ENCODE peak calls at places on chromosomes 7 and 10, in ten cellular contexts. One of them, this sample, is unnamed.

GRCh38 chr10:123554656-123555055 is 111.5 kb upstream of the GPR26 start:
- DNase-seq in activated naive CD4-positive, alpha-beta T cell: no peak
- DNase-seq in Peyer's patch: no peak
- DNase-seq in stimulated activated naive B cell treated with anti-CD40 and anti-IgM and Interleukin-4, amounts not matched to agents 10 μg/mL and 1 μg/mL and 100 μg/mL, for 72 hours: no peak
- DNase-seq in ovary: no peak
- DNase-seq in HS-5: no peak
- DNase-seq in stimulated activated CD8-positive, alpha-beta memory T cell treated with anti-CD3 and anti-CD28 coated beads, Interleukin-12 subunit alpha, Interleukin-12 subunit beta, amount 100 ng/mL, for 4 hours: no peak
- DNase-seq in AG09309: no peak
- DNase-seq in activated effector memory CD4-positive, alpha-beta T cell treated with anti-CD3 and anti-CD28 coated beads, Interleukin-2, amount 50 U/mL, for 16 hours: no peak
- DNase-seq in SHP77: no peak
- DNase-seq in this sample: no peak

GRCh38 chr10:69662901-69663300 is 32.9 kb downstream of the FAM241B start:
- DNase-seq in activated naive CD4-positive, alpha-beta T cell: no peak
- DNase-seq in Peyer's patch: no peak
- DNase-seq in stimulated activated naive B cell treated with anti-CD40 and anti-IgM and Interleukin-4, amounts not matched to agents 10 μg/mL and 1 μg/mL and 100 μg/mL, for 72 hours: no peak
- DNase-seq in ovary: no peak
- DNase-seq in HS-5: no peak
- DNase-seq in stimulated activated CD8-positive, alpha-beta memory T cell treated with anti-CD3 and anti-CD28 coated beads, Interleukin-12 subunit alpha, Interleukin-12 subunit beta, amount 100 ng/mL, for 4 hours: no peak
- DNase-seq in AG09309: no peak
- DNase-seq in activated effector memory CD4-positive, alpha-beta T cell treated with anti-CD3 and anti-CD28 coated beads, Interleukin-2, amount 50 U/mL, for 16 hours: no peak
- DNase-seq in SHP77: no peak
- DNase-seq in this sample: no peak

GRCh38 chr7:39392151-39392550 is 174.1 kb upstream of the YAE1 start:
- DNase-seq in activated naive CD4-positive, alpha-beta T cell: no peak
- DNase-seq in Peyer's patch: no peak
- DNase-seq in stimulated activated naive B cell treated with anti-CD40 and anti-IgM and Interleukin-4, amounts not matched to agents 10 μg/mL and 1 μg/mL and 100 μg/mL, for 72 hours: no peak
- DNase-seq in ovary: no peak
- DNase-seq in HS-5: no peak
- DNase-seq in stimulated activated CD8-positive, alpha-beta memory T cell treated with anti-CD3 and anti-CD28 coated beads, Interleukin-12 subunit alpha, Interleukin-12 subunit beta, amount 100 ng/mL, for 4 hours: no peak
- DNase-seq in AG09309: no peak
- DNase-seq in activated effector memory CD4-positive, alpha-beta T cell treated with anti-CD3 and anti-CD28 coated beads, Interleukin-2, amount 50 U/mL, for 16 hours: no peak
- DNase-seq in SHP77: no peak
- DNase-seq in this sample: no peak

GRCh38 chr7:112622159-112622715 is 141.4 kb downstream of the LSMEM1 start:
- DNase-seq in activated naive CD4-positive, alpha-beta T cell: no peak
- DNase-seq in Peyer's patch: no peak
- DNase-seq in stimulated activated naive B cell treated with anti-CD40 and anti-IgM and Interleukin-4, amounts not matched to agents 10 μg/mL and 1 μg/mL and 100 μg/mL, for 72 hours: no peak
- DNase-seq in ovary: no peak
- DNase-seq in HS-5: no peak
- DNase-seq in stimulated activated CD8-positive, alpha-beta memory T cell treated with anti-CD3 and anti-CD28 coated beads, Interleukin-12 subunit alpha, Interleukin-12 subunit beta, amount 100 ng/mL, for 4 hours: no peak
- DNase-seq in AG09309: no peak
- DNase-seq in activated effector memory CD4-positive, alpha-beta T cell treated with anti-CD3 and anti-CD28 coated beads, Interleukin-2, amount 50 U/mL, for 16 hours: no peak
- DNase-seq in SHP77: no peak
- DNase-seq in this sample: no peak

GRCh38 chr10:97349752-97350117 is 15.2 kb upstream of the FRAT2 start:
- DNase-seq in activated naive CD4-positive, alpha-beta T cell: no peak
- DNase-seq in Peyer's patch: no peak
- DNase-seq in stimulated activated naive B cell treated with anti-CD40 and anti-IgM and Interleukin-4, amounts not matched to agents 10 μg/mL and 1 μg/mL and 100 μg/mL, for 72 hours: no peak
- DNase-seq in ovary: no peak
- DNase-seq in HS-5: no peak
- DNase-seq in stimulated activated CD8-positive, alpha-beta memory T cell treated with anti-CD3 and anti-CD28 coated beads, Interleukin-12 subunit alpha, Interleukin-12 subunit beta, amount 100 ng/mL, for 4 hours: no peak
- DNase-seq in AG09309: no peak
- DNase-seq in activated effector memory CD4-positive, alpha-beta T cell treated with anti-CD3 and anti-CD28 coated beads, Interleukin-2, amount 50 U/mL, for 16 hours: no peak
- DNase-seq in SHP77: no peak
- DNase-seq in this sample: no peak

GRCh38 chr7:28754027-28754426 is 204.1 kb downstream of the TRIL start:
- DNase-seq in activated naive CD4-positive, alpha-beta T cell: no peak
- DNase-seq in Peyer's patch: no peak
- DNase-seq in stimulated activated naive B cell treated with anti-CD40 and anti-IgM and Interleukin-4, amounts not matched to agents 10 μg/mL and 1 μg/mL and 100 μg/mL, for 72 hours: no peak
- DNase-seq in ovary: no peak
- DNase-seq in HS-5: no peak
- DNase-seq in stimulated activated CD8-positive, alpha-beta memory T cell treated with anti-CD3 and anti-CD28 coated beads, Interleukin-12 subunit alpha, Interleukin-12 subunit beta, amount 100 ng/mL, for 4 hours: no peak
- DNase-seq in AG09309: no peak
- DNase-seq in activated effector memory CD4-positive, alpha-beta T cell treated with anti-CD3 and anti-CD28 coated beads, Interleukin-2, amount 50 U/mL, for 16 hours: no peak
- DNase-seq in SHP77: peak
- DNase-seq in this sample: peak

GRCh38 chr10:79399242-79399831 is 46.1 kb downstream of the ZCCHC24 start:
- DNase-seq in activated naive CD4-positive, alpha-beta T cell: no peak
- DNase-seq in Peyer's patch: peak
- DNase-seq in stimulated activated naive B cell treated with anti-CD40 and anti-IgM and Interleukin-4, amounts not matched to agents 10 μg/mL and 1 μg/mL and 100 μg/mL, for 72 hours: no peak
- DNase-seq in ovary: peak
- DNase-seq in HS-5: no peak
- DNase-seq in stimulated activated CD8-positive, alpha-beta memory T cell treated with anti-CD3 and anti-CD28 coated beads, Interleukin-12 subunit alpha, Interleukin-12 subunit beta, amount 100 ng/mL, for 4 hours: no peak
- DNase-seq in AG09309: peak
- DNase-seq in activated effector memory CD4-positive, alpha-beta T cell treated with anti-CD3 and anti-CD28 coated beads, Interleukin-2, amount 50 U/mL, for 16 hours: no peak
- DNase-seq in SHP77: no peak
- DNase-seq in this sample: no peak

GRCh38 chr10:10870523-10871241 is 147.0 kb upstream of the CELF2 start:
- DNase-seq in activated naive CD4-positive, alpha-beta T cell: no peak
- DNase-seq in Peyer's patch: no peak
- DNase-seq in stimulated activated naive B cell treated with anti-CD40 and anti-IgM and Interleukin-4, amounts not matched to agents 10 μg/mL and 1 μg/mL and 100 μg/mL, for 72 hours: no peak
- DNase-seq in ovary: no peak
- DNase-seq in HS-5: no peak
- DNase-seq in stimulated activated CD8-positive, alpha-beta memory T cell treated with anti-CD3 and anti-CD28 coated beads, Interleukin-12 subunit alpha, Interleukin-12 subunit beta, amount 100 ng/mL, for 4 hours: no peak
- DNase-seq in AG09309: no peak
- DNase-seq in activated effector memory CD4-positive, alpha-beta T cell treated with anti-CD3 and anti-CD28 coated beads, Interleukin-2, amount 50 U/mL, for 16 hours: no peak
- DNase-seq in SHP77: no peak
- DNase-seq in this sample: no peak

GRCh38 chr7:117871401-117871777 is 1.9 kb downstream of the CTTNBP2 start:
- DNase-seq in activated naive CD4-positive, alpha-beta T cell: no peak
- DNase-seq in Peyer's patch: no peak
- DNase-seq in stimulated activated naive B cell treated with anti-CD40 and anti-IgM and Interleukin-4, amounts not matched to agents 10 μg/mL and 1 μg/mL and 100 μg/mL, for 72 hours: no peak
- DNase-seq in ovary: no peak
- DNase-seq in HS-5: no peak
- DNase-seq in stimulated activated CD8-positive, alpha-beta memory T cell treated with anti-CD3 and anti-CD28 coated beads, Interleukin-12 subunit alpha, Interleukin-12 subunit beta, amount 100 ng/mL, for 4 hours: no peak
- DNase-seq in AG09309: no peak
- DNase-seq in activated effector memory CD4-positive, alpha-beta T cell treated with anti-CD3 and anti-CD28 coated beads, Interleukin-2, amount 50 U/mL, for 16 hours: no peak
- DNase-seq in SHP77: no peak
- DNase-seq in this sample: peak

GRCh38 chr10:50510517-50511473 is 113.0 kb downstream of the SGMS1 start:
- DNase-seq in activated naive CD4-positive, alpha-beta T cell: no peak
- DNase-seq in Peyer's patch: no peak
- DNase-seq in stimulated activated naive B cell treated with anti-CD40 and anti-IgM and Interleukin-4, amounts not matched to agents 10 μg/mL and 1 μg/mL and 100 μg/mL, for 72 hours: no peak
- DNase-seq in ovary: no peak
- DNase-seq in HS-5: no peak
- DNase-seq in stimulated activated CD8-positive, alpha-beta memory T cell treated with anti-CD3 and anti-CD28 coated beads, Interleukin-12 subunit alpha, Interleukin-12 subunit beta, amount 100 ng/mL, for 4 hours: no peak
- DNase-seq in AG09309: no peak
- DNase-seq in activated effector memory CD4-positive, alpha-beta T cell treated with anti-CD3 and anti-CD28 coated beads, Interleukin-2, amount 50 U/mL, for 16 hours: no peak
- DNase-seq in SHP77: no peak
- DNase-seq in this sample: no peak

GRCh38 chr10:70594161-70594560 is 8.4 kb downstream of the PRF1 start:
- DNase-seq in activated naive CD4-positive, alpha-beta T cell: no peak
- DNase-seq in Peyer's patch: no peak
- DNase-seq in stimulated activated naive B cell treated with anti-CD40 and anti-IgM and Interleukin-4, amounts not matched to agents 10 μg/mL and 1 μg/mL and 100 μg/mL, for 72 hours: no peak
- DNase-seq in ovary: no peak
- DNase-seq in HS-5: no peak
- DNase-seq in stimulated activated CD8-positive, alpha-beta memory T cell treated with anti-CD3 and anti-CD28 coated beads, Interleukin-12 subunit alpha, Interleukin-12 subunit beta, amount 100 ng/mL, for 4 hours: no peak
- DNase-seq in AG09309: no peak
- DNase-seq in activated effector memory CD4-positive, alpha-beta T cell treated with anti-CD3 and anti-CD28 coated beads, Interleukin-2, amount 50 U/mL, for 16 hours: no peak
- DNase-seq in SHP77: no peak
- DNase-seq in this sample: no peak

GRCh38 chr10:76303682-76304316 is 872.4 kb downstream of the LRMDA start:
- DNase-seq in activated naive CD4-positive, alpha-beta T cell: no peak
- DNase-seq in Peyer's patch: no peak
- DNase-seq in stimulated activated naive B cell treated with anti-CD40 and anti-IgM and Interleukin-4, amounts not matched to agents 10 μg/mL and 1 μg/mL and 100 μg/mL, for 72 hours: no peak
- DNase-seq in ovary: peak
- DNase-seq in HS-5: no peak
- DNase-seq in stimulated activated CD8-positive, alpha-beta memory T cell treated with anti-CD3 and anti-CD28 coated beads, Interleukin-12 subunit alpha, Interleukin-12 subunit beta, amount 100 ng/mL, for 4 hours: no peak
- DNase-seq in AG09309: peak
- DNase-seq in activated effector memory CD4-positive, alpha-beta T cell treated with anti-CD3 and anti-CD28 coated beads, Interleukin-2, amount 50 U/mL, for 16 hours: no peak
- DNase-seq in SHP77: peak
- DNase-seq in this sample: peak

GRCh38 chr7:47681241-47681810 is 99.4 kb upstream of the TNS3 start:
- DNase-seq in activated naive CD4-positive, alpha-beta T cell: no peak
- DNase-seq in Peyer's patch: no peak
- DNase-seq in stimulated activated naive B cell treated with anti-CD40 and anti-IgM and Interleukin-4, amounts not matched to agents 10 μg/mL and 1 μg/mL and 100 μg/mL, for 72 hours: no peak
- DNase-seq in ovary: no peak
- DNase-seq in HS-5: no peak
- DNase-seq in stimulated activated CD8-positive, alpha-beta memory T cell treated with anti-CD3 and anti-CD28 coated beads, Interleukin-12 subunit alpha, Interleukin-12 subunit beta, amount 100 ng/mL, for 4 hours: no peak
- DNase-seq in AG09309: no peak
- DNase-seq in activated effector memory CD4-positive, alpha-beta T cell treated with anti-CD3 and anti-CD28 coated beads, Interleukin-2, amount 50 U/mL, for 16 hours: no peak
- DNase-seq in SHP77: no peak
- DNase-seq in this sample: no peak

GRCh38 chr10:1454964-1455363 is 282.4 kb downstream of the ADARB2 start:
- DNase-seq in activated naive CD4-positive, alpha-beta T cell: no peak
- DNase-seq in Peyer's patch: no peak
- DNase-seq in stimulated activated naive B cell treated with anti-CD40 and anti-IgM and Interleukin-4, amounts not matched to agents 10 μg/mL and 1 μg/mL and 100 μg/mL, for 72 hours: no peak
- DNase-seq in ovary: no peak
- DNase-seq in HS-5: no peak
- DNase-seq in stimulated activated CD8-positive, alpha-beta memory T cell treated with anti-CD3 and anti-CD28 coated beads, Interleukin-12 subunit alpha, Interleukin-12 subunit beta, amount 100 ng/mL, for 4 hours: no peak
- DNase-seq in AG09309: no peak
- DNase-seq in activated effector memory CD4-positive, alpha-beta T cell treated with anti-CD3 and anti-CD28 coated beads, Interleukin-2, amount 50 U/mL, for 16 hours: no peak
- DNase-seq in SHP77: no peak
- DNase-seq in this sample: no peak

GRCh38 chr10:3666525-3667302 is 118.3 kb downstream of the KLF6 start:
- DNase-seq in activated naive CD4-positive, alpha-beta T cell: no peak
- DNase-seq in Peyer's patch: peak
- DNase-seq in stimulated activated naive B cell treated with anti-CD40 and anti-IgM and Interleukin-4, amounts not matched to agents 10 μg/mL and 1 μg/mL and 100 μg/mL, for 72 hours: no peak
- DNase-seq in ovary: no peak
- DNase-seq in HS-5: no peak
- DNase-seq in stimulated activated CD8-positive, alpha-beta memory T cell treated with anti-CD3 and anti-CD28 coated beads, Interleukin-12 subunit alpha, Interleukin-12 subunit beta, amount 100 ng/mL, for 4 hours: peak
- DNase-seq in AG09309: no peak
- DNase-seq in activated effector memory CD4-positive, alpha-beta T cell treated with anti-CD3 and anti-CD28 coated beads, Interleukin-2, amount 50 U/mL, for 16 hours: peak
- DNase-seq in SHP77: no peak
- DNase-seq in this sample: no peak

GRCh38 chr10:95567903-95568630 is 6.9 kb upstream of the SORBS1 start:
- DNase-seq in activated naive CD4-positive, alpha-beta T cell: no peak
- DNase-seq in Peyer's patch: no peak
- DNase-seq in stimulated activated naive B cell treated with anti-CD40 and anti-IgM and Interleukin-4, amounts not matched to agents 10 μg/mL and 1 μg/mL and 100 μg/mL, for 72 hours: no peak
- DNase-seq in ovary: no peak
- DNase-seq in HS-5: no peak
- DNase-seq in stimulated activated CD8-positive, alpha-beta memory T cell treated with anti-CD3 and anti-CD28 coated beads, Interleukin-12 subunit alpha, Interleukin-12 subunit beta, amount 100 ng/mL, for 4 hours: no peak
- DNase-seq in AG09309: no peak
- DNase-seq in activated effector memory CD4-positive, alpha-beta T cell treated with anti-CD3 and anti-CD28 coated beads, Interleukin-2, amount 50 U/mL, for 16 hours: no peak
- DNase-seq in SHP77: no peak
- DNase-seq in this sample: no peak

GRCh38 chr7:148262721-148263229 is 327.8 kb upstream of the C7orf33 start:
- DNase-seq in activated naive CD4-positive, alpha-beta T cell: peak
- DNase-seq in Peyer's patch: peak
- DNase-seq in stimulated activated naive B cell treated with anti-CD40 and anti-IgM and Interleukin-4, amounts not matched to agents 10 μg/mL and 1 μg/mL and 100 μg/mL, for 72 hours: peak
- DNase-seq in ovary: peak
- DNase-seq in HS-5: no peak
- DNase-seq in stimulated activated CD8-positive, alpha-beta memory T cell treated with anti-CD3 and anti-CD28 coated beads, Interleukin-12 subunit alpha, Interleukin-12 subunit beta, amount 100 ng/mL, for 4 hours: peak
- DNase-seq in AG09309: no peak
- DNase-seq in activated effector memory CD4-positive, alpha-beta T cell treated with anti-CD3 and anti-CD28 coated beads, Interleukin-2, amount 50 U/mL, for 16 hours: peak
- DNase-seq in SHP77: peak
- DNase-seq in this sample: peak

GRCh38 chr10:87935290-87936141 is 72.1 kb downstream of the PTEN start:
- DNase-seq in activated naive CD4-positive, alpha-beta T cell: no peak
- DNase-seq in Peyer's patch: no peak
- DNase-seq in stimulated activated naive B cell treated with anti-CD40 and anti-IgM and Interleukin-4, amounts not matched to agents 10 μg/mL and 1 μg/mL and 100 μg/mL, for 72 hours: no peak
- DNase-seq in ovary: no peak
- DNase-seq in HS-5: no peak
- DNase-seq in stimulated activated CD8-positive, alpha-beta memory T cell treated with anti-CD3 and anti-CD28 coated beads, Interleukin-12 subunit alpha, Interleukin-12 subunit beta, amount 100 ng/mL, for 4 hours: no peak
- DNase-seq in AG09309: no peak
- DNase-seq in activated effector memory CD4-positive, alpha-beta T cell treated with anti-CD3 and anti-CD28 coated beads, Interleukin-2, amount 50 U/mL, for 16 hours: no peak
- DNase-seq in SHP77: no peak
- DNase-seq in this sample: no peak